ENCODE peak calls at places on chromosomes 16 and 17, in eight cellular contexts. Y is IMR-90; B is activated CD4-positive, alpha-beta T cell treated with anti-CD3 and anti-CD28 coated beads, Interleukin-2, amount 10 ng/mL, durations not matched to agents 7 days and 5 days; H is stimulated activated CD4-positive, alpha-beta T cell treated with anti-CD3 and anti-CD28 coated beads, Interleukin-15, amount 100 ng/mL, for 1 hour; G is K562; C is lower leg skin; O is stimulated activated CD8-positive, alpha-beta memory T cell treated with anti-CD3 and anti-CD28 coated beads, Interleukin-2, amount 100 ng/mL, for 1 hour; X is activated T-cell treated with anti-CD3 and anti-CD28 coated beads, Interleukin-2, amount 50 U/mL, for 4 hours. K is an unnamed sample.

GRCh38 chr17:34998205-34998604 is 17.9 kb downstream of the LIG3 start:
- DNase-seq in X (peak), O (peak), C (peak), G (peak), H (peak), Y (peak), B (peak), K (peak)

GRCh38 chr16:20938426-20938825 is 37.9 kb downstream of the LYRM1 start:
- DNase-seq in H (no peak), C (no peak), Y (peak), O (no peak), X (no peak), G (no peak), B (no peak), K (no peak)

GRCh38 chr17:4919511-4920047 is 12.5 kb upstream of the GP1BA start:
- DNase-seq in Y (no peak), X (no peak), C (no peak), B (no peak), H (no peak), O (no peak), G (no peak), K (no peak)

GRCh38 chr17:29807520-29808361 is 122.3 kb downstream of the SSH2 start:
- DNase-seq in B (peak), G (peak), X (peak), C (no peak), Y (peak), O (peak), H (peak), K (no peak)

GRCh38 chr16:83068686-83069085 is 441.9 kb downstream of the CDH13 start:
- DNase-seq in G (no peak), O (no peak), C (no peak), Y (peak), H (no peak), X (no peak), B (no peak), K (no peak)

GRCh38 chr17:55202906-55203305 is 61.9 kb upstream of the HLF start:
- DNase-seq in H (no peak), G (no peak), C (no peak), Y (no peak), O (no peak), X (no peak), B (no peak), K (no peak)

GRCh38 chr17:38735161-38735997 is 5.2 kb downstream of the CISD3 start:
- DNase-seq in Y (no peak), C (peak), H (peak), B (peak), G (peak), O (peak), X (peak), K (no peak)

GRCh38 chr17:54982399-54982798 is 13.8 kb downstream of the STXBP4 start:
- DNase-seq in Y (peak), B (no peak), C (no peak), G (no peak), O (no peak), H (no peak), X (no peak), K (peak)